ENCODE peak calls at places on chromosomes 11 and 22, in seven cellular contexts. N is pancreas; M is left colon; B is putamen; G is LoVo; C is effector CD4-positive, alpha-beta T cell; U is mesendoderm. A is an unnamed sample.

GRCh38 chr11:69054397-69055211 is 5.9 kb downstream of the TPCN2 start:
- DNase-seq in N (no peak), M (no peak), B (no peak), G (no peak), C (no peak), U (no peak), A (no peak)

GRCh38 chr11:34890812-34891211 is 25.4 kb downstream of the APIP start:
- DNase-seq in N (no peak), M (no peak), B (peak; percentile 54), G (peak; percentile 67), C (no peak), U (no peak), A (peak; percentile 34)

GRCh38 chr11:69158301-69159152 is 2.8 kb downstream of the SMIM38 start:
- DNase-seq in N (no peak), M (no peak), B (peak; percentile 29), G (no peak), C (no peak), U (no peak), A (no peak)

GRCh38 chr11:13260963-13261599 is 16.5 kb upstream of the BMAL1 start:
- DNase-seq in N (no peak), M (no peak), B (no peak), G (no peak), C (no peak), U (no peak), A (no peak)

GRCh38 chr11:126501641-126502040 is 146.2 kb downstream of the ST3GAL4 start:
- DNase-seq in N (no peak), M (no peak), B (no peak), G (no peak), C (no peak), U (no peak), A (no peak)

GRCh38 chr22:49102367-49102766 is 725.3 kb downstream of the BRD1 start:
- DNase-seq in N (no peak), M (no peak), B (no peak), G (no peak), C (no peak), U (no peak), A (no peak)

GRCh38 chr22:27776410-27776958 is 25.1 kb downstream of the MN1 start:
- DNase-seq in N (no peak), M (no peak), B (no peak), G (no peak), C (no peak), U (no peak), A (no peak)

GRCh38 chr22:29129644-29130201 is 56.9 kb downstream of the KREMEN1 start:
- DNase-seq in N (no peak), M (no peak), B (no peak), G (no peak), C (no peak), U (no peak), A (no peak)

GRCh38 chr11:124740277-124740882 is 638 bp downstream of the NRGN start:
- DNase-seq in N (peak; percentile 63), M (peak; percentile 40), B (no peak), G (peak; percentile 22), C (peak; percentile 36), U (no peak), A (peak; percentile 64)

GRCh38 chr22:49230194-49230577 is 597.5 kb downstream of the BRD1 start:
- DNase-seq in N (no peak), M (no peak), B (no peak), G (no peak), C (no peak), U (peak; percentile 63), A (no peak)

GRCh38 chr22:31926086-31926485 is 18.2 kb upstream of the YWHAH start:
- DNase-seq in N (no peak), M (no peak), B (no peak), G (no peak), C (no peak), U (no peak), A (no peak)

GRCh38 chr11:66044757-66045156 is 4.2 kb downstream of the GAL3ST3 start:
- DNase-seq in N (no peak), M (no peak), B (no peak), G (no peak), C (no peak), U (no peak), A (no peak)

GRCh38 chr11:21464601-21465193 is 728.2 kb upstream of the ANO5 start:
- DNase-seq in N (no peak), M (no peak), B (no peak), G (no peak), C (no peak), U (no peak), A (no peak)

GRCh38 chr22:36540867-36541642 is 12.1 kb upstream of the EIF3D start:
- DNase-seq in N (no peak), M (no peak), B (no peak), G (peak; percentile 39), C (no peak), U (peak; percentile 76), A (no peak)

GRCh38 chr22:39723899-39724351 is 153.4 kb downstream of the CACNA1I start:
- DNase-seq in N (peak; percentile 41), M (no peak), B (no peak), G (peak; percentile 15), C (no peak), U (no peak), A (no peak)

GRCh38 chr11:103091024-103091423 is 936 bp downstream of the DCUN1D5 start:
- DNase-seq in N (no peak), M (no peak), B (no peak), G (peak; percentile 46), C (no peak), U (peak; percentile 45), A (no peak)

GRCh38 chr22:29837780-29838598 is at the start of gene ASCC2:
- DNase-seq in N (peak; percentile 99), M (peak; percentile 100), B (peak; percentile 97), G (peak; percentile 99), C (peak; percentile 99), U (peak; percentile 99), A (peak; percentile 97)

GRCh38 chr22:32544953-32545558 is 70.4 kb downstream of the FBXO7 start:
- DNase-seq in N (no peak), M (no peak), B (no peak), G (no peak), C (no peak), U (no peak), A (no peak)

GRCh38 chr11:69704508-69705245 is 855 bp upstream of the FGF19 start:
- DNase-seq in N (no peak), M (peak; percentile 39), B (no peak), G (no peak), C (no peak), U (peak; percentile 95), A (no peak)

A was measured in CD4-positive, CD25-positive, alpha-beta regulatory T cell.